ENCODE peak calls at places on chromosomes 6 and 20, in nine cellular contexts. B is GM13976, E is GM20000, G is body of pancreas, C is HFF-Myc, Y is right lobe of liver, O is psoas muscle, D is AG10803, P is upper lobe of right lung. S is an unnamed sample.

GRCh38 chr6:146972526-146972925 is 231.7 kb upstream of the STXBP5 start:
- DNase-seq in E (no peak), B (no peak), O (no peak), D (no peak), G (no peak), C (no peak), Y (no peak), P (no peak), S (no peak)

GRCh38 chr6:70277480-70277879 is 25.4 kb downstream of the COL9A1 start:
- DNase-seq in C (no peak), B (no peak), D (peak), E (no peak), O (no peak), Y (no peak), P (no peak), G (peak), S (no peak)

GRCh38 chr6:76420094-76420493 is 347.6 kb upstream of the IMPG1 start:
- DNase-seq in G (no peak), C (no peak), E (no peak), Y (no peak), D (no peak), P (no peak), O (no peak), B (no peak), S (no peak)

GRCh38 chr6:137235686-137236085 is 16.5 kb upstream of the IFNGR1 start:
- DNase-seq in P (no peak), D (no peak), B (no peak), O (no peak), E (no peak), G (no peak), C (no peak), Y (no peak), S (no peak)

GRCh38 chr6:13811627-13812358 is 2.6 kb downstream of the MCUR1 start:
- DNase-seq in P (no peak), C (no peak), Y (peak), B (no peak), O (no peak), G (peak), D (no peak), E (no peak), S (no peak)

GRCh38 chr6:27922949-27923348 is 10.8 kb upstream of the OR2B2 start:
- DNase-seq in B (no peak), C (no peak), E (no peak), O (no peak), Y (no peak), G (no peak), P (no peak), D (no peak), S (no peak)

GRCh38 chr20:41927655-41928054 is 309.5 kb upstream of the CHD6 start:
- DNase-seq in B (no peak), Y (no peak), E (no peak), D (no peak), P (no peak), C (no peak), O (no peak), G (no peak), S (no peak)

GRCh38 chr20:6975326-6975725 is 207.8 kb downstream of the BMP2 start:
- DNase-seq in B (no peak), O (no peak), P (no peak), D (peak), G (no peak), Y (no peak), E (no peak), C (no peak), S (no peak)

GRCh38 chr6:169266746-169267629 is 13.3 kb upstream of the THBS2 start:
- DNase-seq in G (no peak), D (peak), B (no peak), O (no peak), Y (no peak), E (no peak), C (no peak), P (no peak), S (no peak)

GRCh38 chr20:50931048-50931305 is 260 bp downstream of the ADNP start:
- DNase-seq in C (no peak), B (peak), G (no peak), E (peak), P (no peak), D (no peak), O (no peak), Y (no peak), S (peak)

GRCh38 chr6:44704240-44705150 is 317.0 kb downstream of the CDC5L start:
- DNase-seq in E (peak), Y (no peak), B (peak), C (no peak), O (no peak), G (no peak), P (no peak), D (no peak), S (no peak)

GRCh38 chr6:108946695-108947094 is 98.5 kb downstream of the ARMC2 start:
- DNase-seq in Y (no peak), C (no peak), P (no peak), O (no peak), G (no peak), D (peak), E (no peak), B (no peak), S (no peak)

GRCh38 chr6:113352029-113352801 is 504.9 kb upstream of the MARCKS start:
- DNase-seq in O (no peak), C (peak), P (no peak), G (peak), Y (no peak), D (peak), B (no peak), E (no peak), S (no peak)

GRCh38 chr6:129672883-129673631 is 36.9 kb downstream of the ARHGAP18 start:
- DNase-seq in B (peak), E (peak), Y (no peak), G (no peak), O (no peak), C (peak), D (peak), P (no peak), S (no peak)

GRCh38 chr6:10837009-10837691 is 1.2 kb downstream of the MAK start:
- DNase-seq in D (no peak), B (peak), O (no peak), Y (peak), P (peak), E (peak), C (no peak), G (peak), S (peak)

GRCh38 chr6:45608252-45608911 is 230.6 kb upstream of the SUPT3H start:
- DNase-seq in E (no peak), G (no peak), C (no peak), P (no peak), B (no peak), Y (no peak), D (peak), O (no peak), S (no peak)

GRCh38 chr6:24394061-24394460 is 8.7 kb upstream of the MRS2 start:
- DNase-seq in C (no peak), O (no peak), E (no peak), P (no peak), Y (no peak), G (no peak), B (no peak), D (no peak), S (no peak)

GRCh38 chr6:145602927-145603326 is 132.4 kb downstream of the EPM2A start:
- DNase-seq in C (no peak), B (no peak), E (no peak), O (no peak), P (no peak), D (no peak), G (no peak), Y (no peak), S (no peak)

GRCh38 chr6:72894091-72894490 is 272.2 kb downstream of the KCNQ5 start:
- DNase-seq in P (no peak), D (no peak), E (no peak), G (no peak), Y (no peak), B (no peak), O (no peak), C (no peak), S (no peak)

GRCh38 chr6:95593025-95593424 is 15.7 kb downstream of the MANEA start:
- DNase-seq in G (peak), D (no peak), B (no peak), C (no peak), O (no peak), Y (no peak), E (no peak), P (no peak), S (no peak)

GRCh38 chr6:17054647-17055046 is 47.2 kb upstream of the STMND1 start:
- DNase-seq in G (no peak), Y (no peak), O (no peak), D (no peak), P (no peak), C (no peak), B (no peak), E (no peak), S (no peak)

GRCh38 chr6:4108561-4109093 is 26.7 kb downstream of the ECI2 start:
- DNase-seq in Y (no peak), D (no peak), O (no peak), G (no peak), P (no peak), C (no peak), E (no peak), B (no peak), S (no peak)

GRCh38 chr20:36642136-36642535 is 3.9 kb downstream of the SLA2 start:
- DNase-seq in C (no peak), Y (no peak), E (no peak), P (no peak), O (no peak), G (no peak), B (no peak), D (no peak), S (no peak)

GRCh38 chr6:13089296-13089994 is 238.9 kb downstream of the TBC1D7 start:
- DNase-seq in O (no peak), B (no peak), D (peak), P (no peak), C (no peak), G (no peak), E (no peak), Y (no peak), S (no peak)

GRCh38 chr20:44079968-44080560 is 106.9 kb downstream of the JPH2 start:
- DNase-seq in P (peak), O (no peak), B (no peak), Y (no peak), C (no peak), E (no peak), D (no peak), G (no peak), S (no peak)

GRCh38 chr6:90369024-90369519 is 72.4 kb upstream of the BACH2 start:
- DNase-seq in O (peak), D (peak), P (no peak), B (peak), E (peak), C (peak), Y (no peak), G (peak), S (no peak)

GRCh38 chr6:135546680-135547418 is 49.3 kb upstream of the AHI1 start:
- DNase-seq in D (no peak), E (no peak), P (no peak), O (no peak), B (no peak), Y (no peak), C (no peak), G (no peak), S (peak)

GRCh38 chr6:22141271-22141745 is 155.5 kb downstream of the PRL start:
- DNase-seq in C (no peak), G (peak), D (no peak), E (no peak), O (no peak), B (no peak), Y (no peak), P (no peak), S (no peak)

GRCh38 chr6:119077643-119078448 is 618 bp downstream of the FAM184A start:
- DNase-seq in B (peak), D (peak), Y (peak), G (peak), P (peak), E (peak), C (no peak), O (peak), S (peak)

GRCh38 chr6:111601875-111602274 is 3.8 kb downstream of the TRAF3IP2 start:
- DNase-seq in D (peak), P (no peak), G (peak), O (no peak), Y (no peak), E (no peak), B (no peak), C (no peak), S (no peak)

GRCh38 chr6:26033132-26033941 is 53.9 kb upstream of the HFE start:
- DNase-seq in C (peak), G (peak), B (peak), P (peak), Y (peak), O (peak), D (peak), E (peak), S (peak)

GRCh38 chr20:54981181-54981580 is 505.8 kb downstream of the DOK5 start:
- DNase-seq in G (no peak), O (no peak), C (no peak), D (no peak), Y (no peak), E (no peak), B (no peak), P (no peak), S (no peak)

GRCh38 chr20:54984104-54984448 is 508.7 kb downstream of the DOK5 start:
- DNase-seq in Y (no peak), B (no peak), C (no peak), P (no peak), D (no peak), G (no peak), O (no peak), E (no peak), S (no peak)

GRCh38 chr20:54985100-54985499 is 509.7 kb downstream of the DOK5 start:
- DNase-seq in E (no peak), C (no peak), B (no peak), Y (no peak), G (no peak), O (no peak), D (no peak), P (no peak), S (no peak)

DNA sequence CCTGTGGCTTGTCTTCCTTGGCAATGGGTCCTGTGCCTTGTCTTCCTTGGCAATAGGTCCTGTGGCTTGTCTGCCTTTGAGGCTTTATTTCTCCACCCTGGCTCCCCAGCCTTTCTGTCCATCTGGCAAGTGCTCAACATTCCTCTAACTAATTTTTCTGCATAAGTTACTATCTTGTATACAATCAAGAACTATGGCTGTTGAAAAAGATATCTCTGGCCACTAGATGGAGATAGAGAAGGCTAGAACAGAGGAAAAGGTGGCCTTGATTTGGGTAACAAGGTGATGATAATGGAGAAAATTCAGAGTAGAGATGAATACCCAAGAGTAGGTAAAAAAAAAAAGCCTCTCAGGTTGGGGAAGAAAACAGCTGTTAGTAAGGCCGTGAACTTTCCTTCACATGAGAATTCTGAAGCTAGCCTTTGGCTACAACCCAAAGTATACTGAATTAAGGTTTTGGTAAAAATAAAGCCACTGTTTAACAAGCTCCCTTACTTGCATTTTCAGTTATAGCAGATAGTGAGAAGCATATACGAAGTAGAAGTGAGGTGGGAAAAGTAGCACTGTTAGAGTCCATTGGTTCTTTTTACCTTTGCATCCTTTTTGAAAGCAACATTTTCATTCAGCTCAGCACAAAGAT is 505.0 kb downstream of the DOK5 start:
- DNase-seq in G (no peak), B (no peak), P (no peak), E (no peak), D (no peak), O (no peak), Y (no peak), C (no peak), S (no peak)
- TF ChIP-seq CTCF in G (peak), B (no peak), P (peak), E (no peak), D (no peak), O (peak), Y (peak), C (no peak), S (no peak)

DNA sequence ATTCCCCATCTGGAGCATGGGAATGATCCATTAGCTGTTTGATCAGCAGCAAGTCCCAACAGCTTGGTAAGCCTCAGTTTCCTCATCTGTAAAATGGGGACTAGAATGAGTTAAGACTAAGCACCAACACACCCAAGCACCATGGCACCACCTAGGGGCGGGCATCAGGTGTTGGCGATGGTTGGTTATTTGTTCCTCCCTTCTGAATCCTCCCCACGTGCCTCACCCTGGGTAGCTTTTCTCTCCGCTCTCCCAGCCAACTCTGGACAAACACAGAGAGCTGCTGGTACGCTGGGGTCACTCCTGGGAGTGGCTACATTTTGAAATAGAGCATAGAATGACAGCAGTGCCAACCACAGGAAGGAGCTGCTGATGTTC is 13.3 kb upstream of the ITPR3 start:
- DNase-seq in G (no peak), B (peak), O (no peak), C (no peak), Y (no peak), D (no peak), P (no peak), E (peak), S (no peak)
- TF ChIP-seq CTCF in G (peak), B (peak), O (peak), C (peak), Y (no peak), D (peak), P (peak), E (peak), S (no peak)

GRCh38 chr6:78462728-78463127 is 404.6 kb upstream of the IRAK1BP1 start:
- DNase-seq in D (no peak), Y (no peak), C (no peak), B (no peak), E (no peak), P (no peak), O (no peak), G (no peak), S (no peak)
- TF ChIP-seq CTCF in D (no peak), Y (no peak), C (no peak), B (no peak), E (no peak), P (no peak), O (no peak), G (no peak), S (no peak)

GRCh38 chr6:39567091-39567490 is 158.1 kb downstream of the KIF6 start:
- DNase-seq in C (no peak), Y (no peak), P (no peak), O (no peak), G (no peak), D (peak), B (no peak), E (no peak), S (no peak)
- TF ChIP-seq CTCF in C (no peak), Y (no peak), P (no peak), O (no peak), G (no peak), D (no peak), B (no peak), E (no peak), S (no peak)

GRCh38 chr6:122180132-122180531 is 219.3 kb upstream of the HSF2 start:
- DNase-seq in P (no peak), C (no peak), E (no peak), Y (no peak), G (no peak), O (no peak), B (no peak), D (peak), S (no peak)

GRCh38 chr6:122178988-122179387 is 220.5 kb upstream of the HSF2 start:
- DNase-seq in P (no peak), D (no peak), E (no peak), C (no peak), O (no peak), Y (no peak), G (no peak), B (no peak), S (no peak)

GRCh38 chr6:122187186-122187585 is 212.3 kb upstream of the HSF2 start:
- DNase-seq in B (no peak), G (no peak), C (no peak), Y (no peak), D (no peak), E (no peak), P (no peak), O (no peak), S (no peak)

GRCh38 chr6:122184260-122184934 is 215.1 kb upstream of the HSF2 start:
- DNase-seq in O (no peak), Y (no peak), B (no peak), C (no peak), G (no peak), P (no peak), D (peak), E (no peak), S (no peak)
- TF ChIP-seq CTCF in O (peak), Y (peak), B (no peak), C (peak), G (peak), P (peak), D (peak), E (no peak), S (no peak)

GRCh38 chr6:80425089-80425823 is 318.8 kb downstream of the BCKDHB start:
- DNase-seq in E (no peak), P (no peak), O (no peak), G (peak), D (peak), C (peak), Y (no peak), B (no peak), S (no peak)
- TF ChIP-seq CTCF in E (no peak), P (peak), O (no peak), G (no peak), D (peak), C (no peak), Y (no peak), B (no peak), S (no peak)

GRCh38 chr20:10094566-10095173 is 59.9 kb downstream of the ANKEF1 start:
- DNase-seq in B (no peak), O (no peak), E (no peak), C (no peak), P (no peak), G (no peak), D (no peak), Y (no peak), S (no peak)

GRCh38 chr20:10093087-10093591 is 58.4 kb downstream of the ANKEF1 start:
- DNase-seq in D (peak), E (no peak), O (no peak), Y (no peak), P (no peak), G (no peak), C (peak), B (no peak), S (no peak)

GRCh38 chr20:10089871-10090587 is 55.2 kb downstream of the ANKEF1 start:
- DNase-seq in B (no peak), Y (no peak), P (no peak), E (no peak), C (no peak), O (no peak), G (no peak), D (no peak), S (no peak)

GRCh38 chr20:10090588-10091166 is 55.9 kb downstream of the ANKEF1 start:
- DNase-seq in E (peak), O (peak), C (no peak), Y (peak), G (peak), D (peak), P (peak), B (peak), S (no peak)
- TF ChIP-seq CTCF in E (peak), O (peak), C (peak), Y (peak), G (peak), D (peak), P (peak), B (peak), S (peak)

DNA sequence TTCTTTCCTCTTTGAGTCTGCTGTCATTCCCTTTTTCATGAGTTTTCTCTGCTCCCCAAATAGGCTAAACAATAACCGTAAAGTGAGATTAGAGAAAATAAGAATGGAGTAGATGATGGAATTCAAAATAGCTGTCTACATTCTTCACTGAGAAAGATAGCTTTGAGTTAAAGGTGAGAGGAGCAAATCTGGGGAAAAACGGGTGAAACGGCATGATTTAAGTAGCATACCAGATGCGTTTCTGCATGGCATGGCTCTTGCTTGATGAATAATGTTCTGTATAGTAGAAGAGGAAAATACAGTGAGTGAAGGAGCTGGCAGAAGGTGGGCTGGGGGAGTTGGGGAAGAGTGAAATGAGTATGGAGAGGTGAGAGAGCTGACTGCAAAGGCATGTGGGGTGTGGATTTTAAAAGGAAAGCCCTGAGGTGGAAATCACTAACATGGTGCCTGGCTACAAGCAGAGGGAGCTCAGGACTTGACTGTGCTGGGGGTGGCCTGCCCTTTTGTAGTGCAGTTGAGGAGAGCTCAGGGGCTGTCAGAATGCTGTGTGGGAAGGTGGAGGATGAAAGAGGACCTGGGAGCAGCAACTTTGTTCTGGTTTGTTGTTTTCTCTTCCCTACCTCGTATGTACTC is 8.8 kb downstream of the BICRAL start:
- DNase-seq in D (no peak), B (no peak), C (no peak), O (no peak), Y (no peak), E (no peak), P (no peak), G (no peak), S (no peak)
- TF ChIP-seq CTCF in D (no peak), B (no peak), C (no peak), O (no peak), Y (no peak), E (no peak), P (no peak), G (no peak), S (no peak)

GRCh38 chr20:19661717-19662637 is 96.1 kb upstream of the RIN2 start:
- DNase-seq in D (peak), E (peak), B (peak), C (peak), P (no peak), O (peak), Y (no peak), G (peak), S (peak)
- TF ChIP-seq CTCF in D (peak), E (peak), B (peak), C (peak), P (peak), O (peak), Y (peak), G (peak), S (peak)